ENCODE peak calls at places on chromosomes 3 and 15, in eight cellular contexts. T is neuronal stem cell, J is body of pancreas, C is AG04450, G is fibroblast of lung, B is uterus, P is vagina, U is heart right ventricle. D is an unnamed sample. For H3K9me3, the result is how much of the 10 kb centered on the place peaks cover.

GRCh38 chr15:34102175-34102925 is 467 bp downstream of the PGBD4 start:
- DNase-seq in T (no peak), J (peak), C (no peak), G (no peak), B (no peak), P (no peak), U (no peak), D (no peak)

GRCh38 chr3:187465503-187465902 is 97.3 kb downstream of the RTP4 start:
- DNase-seq in T (no peak), J (no peak), C (no peak), G (no peak), B (no peak), P (no peak), U (no peak), D (no peak)

GRCh38 chr15:48719668-48720067 is 74.2 kb upstream of the FBN1 start:
- DNase-seq in T (no peak), J (no peak), C (no peak), G (no peak), B (no peak), P (no peak), U (no peak), D (no peak)

GRCh38 chr3:101936419-101937331 is 87.4 kb downstream of the NFKBIZ start:
- DNase-seq in T (no peak), J (no peak), C (peak), G (peak), B (no peak), P (no peak), U (no peak), D (no peak)

GRCh38 chr3:4751057-4752051 is 227.9 kb upstream of the BHLHE40 start:
- DNase-seq in T (no peak), J (peak), C (peak), G (peak), B (peak), P (no peak), U (peak), D (no peak)

GRCh38 chr15:32700501-32701150 is 17.2 kb upstream of the GREM1 start:
- DNase-seq in T (no peak), J (peak), C (no peak), G (no peak), B (no peak), P (no peak), U (no peak), D (no peak)

GRCh38 chr3:138933981-138934691 is 12.8 kb downstream of the FOXL2 start:
- DNase-seq in T (no peak), J (no peak), C (no peak), G (no peak), B (no peak), P (no peak), U (no peak), D (no peak)

GRCh38 chr3:124791639-124792111 is 61.4 kb downstream of the UMPS start:
- DNase-seq in T (no peak), J (peak), C (peak), G (peak), B (peak), P (no peak), U (peak), D (no peak)

GRCh38 chr15:32799904-32800535 is 82.2 kb downstream of the GREM1 start:
- DNase-seq in T (no peak), J (no peak), C (no peak), G (no peak), B (no peak), P (no peak), U (no peak), D (no peak)

GRCh38 chr3:122609798-122610559 is 32.5 kb downstream of the PARP15 start:
- DNase-seq in T (no peak), J (no peak), C (peak), G (peak), B (no peak), P (no peak), U (no peak), D (peak)

GRCh38 chr15:46343527-46343926 is 708.7 kb downstream of the SQOR start:
- DNase-seq in T (peak), J (no peak), C (no peak), G (no peak), B (no peak), P (no peak), U (no peak), D (no peak)

GRCh38 chr3:148319161-148319915 is 378.4 kb upstream of the AGTR1 start:
- DNase-seq in T (no peak), J (no peak), C (peak), G (peak), B (no peak), P (no peak), U (no peak), D (no peak)

GRCh38 chr3:146164071-146164470 is 3.1 kb upstream of the PLOD2 start:
- DNase-seq in T (no peak), J (no peak), C (no peak), G (peak), B (no peak), P (no peak), U (no peak), D (no peak)

GRCh38 chr3:58470363-58471024 is 21.4 kb upstream of the KCTD6 start:
- DNase-seq in T (no peak), J (no peak), C (no peak), G (no peak), B (no peak), P (no peak), U (no peak), D (no peak)
- H3K27ac ChIP-seq in T (peak), J (peak), C (peak), G (no peak), B (peak), P (no peak), U (no peak), D (peak)

DNA sequence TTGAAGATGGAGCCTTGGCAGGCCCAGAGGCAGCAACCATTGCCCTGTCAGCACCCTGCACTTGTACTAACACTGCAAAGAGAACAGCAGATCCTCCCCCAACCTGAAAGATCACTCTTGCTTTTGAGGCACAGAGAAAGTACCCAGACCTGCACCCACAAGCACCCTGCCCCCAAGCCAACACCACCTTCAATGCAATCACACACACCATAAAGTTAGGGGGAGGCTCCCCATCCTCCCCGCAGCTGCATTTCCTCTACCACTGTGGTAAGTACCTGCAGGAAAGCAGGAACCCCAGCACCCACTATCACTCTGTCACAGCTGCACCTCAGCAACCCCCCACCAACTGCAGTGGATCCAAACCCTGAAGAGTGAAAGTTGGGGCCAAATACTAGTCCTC is 12.0 kb downstream of the OR5K3 start:
- DNase-seq in T (no peak), J (no peak), C (no peak), G (no peak), B (no peak), P (no peak), U (no peak), D (no peak)
- H3K9me3 ChIP-seq in T (under half), J (under half), C (under half), G (under half), B (under half), P (under half), U (under half), D (under half)

DNA sequence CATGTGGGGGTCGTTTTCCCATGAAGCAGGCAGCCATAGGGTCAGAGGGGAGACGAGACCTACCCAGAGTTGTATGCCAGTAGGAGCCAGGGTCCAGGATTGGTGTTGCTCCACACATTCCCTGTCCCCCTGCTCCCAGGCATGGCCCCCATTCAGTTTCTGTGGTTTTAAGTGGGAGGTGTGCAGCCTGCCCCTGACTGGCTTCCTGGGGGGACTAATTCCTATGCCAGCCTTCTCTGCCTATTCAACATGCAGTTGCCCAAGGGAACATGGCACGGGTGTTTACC is 126.3 kb downstream of the EEFSEC start:
- DNase-seq in T (no peak), J (no peak), C (no peak), G (no peak), B (no peak), P (peak), U (no peak), D (no peak)
- H3K4me3 ChIP-seq in T (no peak), J (no peak), C (no peak), G (no peak), B (no peak), P (no peak), U (no peak), D (no peak)

GRCh38 chr3:14448756-14449728 is 46.6 kb downstream of the SLC6A6 start:
- DNase-seq in T (no peak), J (no peak), C (no peak), G (no peak), B (no peak), P (no peak), U (no peak), D (no peak)
- H3K27ac ChIP-seq in T (no peak), J (no peak), C (no peak), G (no peak), B (no peak), P (no peak), U (no peak), D (no peak)

GRCh38 chr15:58877999-58878825 is 55.3 kb downstream of the SLTM start:
- DNase-seq in T (no peak), J (no peak), C (no peak), G (no peak), B (no peak), P (no peak), U (no peak), D (no peak)

GRCh38 chr15:58873267-58873666 is 60.2 kb downstream of the SLTM start:
- DNase-seq in T (no peak), J (no peak), C (no peak), G (peak), B (no peak), P (no peak), U (no peak), D (no peak)

GRCh38 chr15:58875343-58875742 is 58.1 kb downstream of the SLTM start:
- DNase-seq in T (no peak), J (no peak), C (no peak), G (no peak), B (no peak), P (no peak), U (no peak), D (no peak)

GRCh38 chr15:58880320-58880719 is 53.2 kb downstream of the SLTM start:
- DNase-seq in T (no peak), J (no peak), C (no peak), G (no peak), B (no peak), P (no peak), U (no peak), D (no peak)

DNA sequence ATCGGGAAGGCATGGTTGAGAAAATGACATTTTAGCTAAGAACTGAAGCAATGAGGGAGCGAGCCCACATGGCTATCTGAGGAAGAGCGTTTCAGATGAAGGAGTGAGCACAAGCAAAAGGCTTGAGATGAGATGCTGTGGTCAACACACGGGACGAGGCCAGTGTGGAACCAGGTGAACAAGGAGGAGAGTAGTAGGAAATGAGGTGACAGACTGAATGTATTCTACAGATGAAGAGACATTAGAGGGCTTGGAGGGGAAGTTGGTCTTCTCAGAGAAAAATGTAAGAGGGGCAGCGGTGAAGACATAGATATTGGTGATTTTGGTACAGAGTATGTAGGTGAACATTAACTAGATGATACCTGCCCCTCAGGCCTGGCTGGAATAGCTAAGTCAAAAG is 57.2 kb downstream of the SLTM start:
- DNase-seq in T (no peak), J (no peak), C (no peak), G (no peak), B (no peak), P (no peak), U (no peak), D (no peak)
- H3K9me3 ChIP-seq in T (under half), J (under half), C (under half), G (under half), B (under half), P (under half), U (under half), D (under half)